ENCODE peak calls at places on chromosomes 1 and 21, in six cellular contexts. One of them, this sample, is unnamed.

GRCh38 chr1:224644553-224645154 is 28.5 kb downstream of the CNIH3 start:
- DNase-seq in EH: peak; percentile 53
- DNase-seq in transverse colon: peak; percentile 52
- DNase-seq in stimulated activated naive CD8-positive, alpha-beta T cell treated with anti-CD3 and anti-CD28 coated beads, Interleukin-15, amount 100 ng/mL, for 72 hours: peak; percentile 59
- DNase-seq in NCI-H1105 treated with DMSO at 0.1 percent for 48 hours: peak; percentile 58
- DNase-seq in cardiac muscle cell: peak; percentile 66
- DNase-seq in this sample: peak; percentile 30

GRCh38 chr1:171715813-171716251 is 26.0 kb downstream of the VAMP4 start:
- DNase-seq in EH: peak; percentile 37
- DNase-seq in transverse colon: no peak
- DNase-seq in stimulated activated naive CD8-positive, alpha-beta T cell treated with anti-CD3 and anti-CD28 coated beads, Interleukin-15, amount 100 ng/mL, for 72 hours: no peak
- DNase-seq in NCI-H1105 treated with DMSO at 0.1 percent for 48 hours: no peak
- DNase-seq in cardiac muscle cell: peak; percentile 1
- DNase-seq in this sample: no peak

GRCh38 chr1:94669213-94669612 is 127.7 kb upstream of the F3 start:
- DNase-seq in EH: peak; percentile 44
- DNase-seq in transverse colon: no peak
- DNase-seq in stimulated activated naive CD8-positive, alpha-beta T cell treated with anti-CD3 and anti-CD28 coated beads, Interleukin-15, amount 100 ng/mL, for 72 hours: no peak
- DNase-seq in NCI-H1105 treated with DMSO at 0.1 percent for 48 hours: no peak
- DNase-seq in cardiac muscle cell: no peak
- DNase-seq in this sample: no peak

GRCh38 chr1:16286122-16286521 is 49.1 kb upstream of the CPLANE2 start:
- DNase-seq in EH: peak; percentile 47
- DNase-seq in transverse colon: no peak
- DNase-seq in stimulated activated naive CD8-positive, alpha-beta T cell treated with anti-CD3 and anti-CD28 coated beads, Interleukin-15, amount 100 ng/mL, for 72 hours: no peak
- DNase-seq in NCI-H1105 treated with DMSO at 0.1 percent for 48 hours: no peak
- DNase-seq in cardiac muscle cell: no peak
- DNase-seq in this sample: no peak

GRCh38 chr1:91450260-91450659 is 45.6 kb upstream of the HFM1 start:
- DNase-seq in EH: peak; percentile 71
- DNase-seq in transverse colon: no peak
- DNase-seq in stimulated activated naive CD8-positive, alpha-beta T cell treated with anti-CD3 and anti-CD28 coated beads, Interleukin-15, amount 100 ng/mL, for 72 hours: no peak
- DNase-seq in NCI-H1105 treated with DMSO at 0.1 percent for 48 hours: no peak
- DNase-seq in cardiac muscle cell: no peak
- DNase-seq in this sample: no peak

GRCh38 chr1:218775476-218776170 is 398.1 kb upstream of the LYPLAL1 start:
- DNase-seq in EH: no peak
- DNase-seq in transverse colon: no peak
- DNase-seq in stimulated activated naive CD8-positive, alpha-beta T cell treated with anti-CD3 and anti-CD28 coated beads, Interleukin-15, amount 100 ng/mL, for 72 hours: no peak
- DNase-seq in NCI-H1105 treated with DMSO at 0.1 percent for 48 hours: no peak
- DNase-seq in cardiac muscle cell: peak; percentile 72
- DNase-seq in this sample: no peak

GRCh38 chr1:5286244-5286643 is 631.8 kb downstream of the AJAP1 start:
- DNase-seq in EH: no peak
- DNase-seq in transverse colon: no peak
- DNase-seq in stimulated activated naive CD8-positive, alpha-beta T cell treated with anti-CD3 and anti-CD28 coated beads, Interleukin-15, amount 100 ng/mL, for 72 hours: no peak
- DNase-seq in NCI-H1105 treated with DMSO at 0.1 percent for 48 hours: no peak
- DNase-seq in cardiac muscle cell: no peak
- DNase-seq in this sample: no peak

GRCh38 chr1:17243274-17243673 is 5.6 kb upstream of the PADI3 start:
- DNase-seq in EH: no peak
- DNase-seq in transverse colon: no peak
- DNase-seq in stimulated activated naive CD8-positive, alpha-beta T cell treated with anti-CD3 and anti-CD28 coated beads, Interleukin-15, amount 100 ng/mL, for 72 hours: no peak
- DNase-seq in NCI-H1105 treated with DMSO at 0.1 percent for 48 hours: no peak
- DNase-seq in cardiac muscle cell: no peak
- DNase-seq in this sample: no peak

GRCh38 chr1:18249691-18250090 is 142.1 kb downstream of the IGSF21 start:
- DNase-seq in EH: no peak
- DNase-seq in transverse colon: no peak
- DNase-seq in stimulated activated naive CD8-positive, alpha-beta T cell treated with anti-CD3 and anti-CD28 coated beads, Interleukin-15, amount 100 ng/mL, for 72 hours: no peak
- DNase-seq in NCI-H1105 treated with DMSO at 0.1 percent for 48 hours: no peak
- DNase-seq in cardiac muscle cell: no peak
- DNase-seq in this sample: no peak

GRCh38 chr21:35529141-35529863 is 480.2 kb upstream of the RUNX1 start:
- DNase-seq in EH: peak; percentile 47
- DNase-seq in transverse colon: no peak
- DNase-seq in stimulated activated naive CD8-positive, alpha-beta T cell treated with anti-CD3 and anti-CD28 coated beads, Interleukin-15, amount 100 ng/mL, for 72 hours: peak; percentile 34
- DNase-seq in NCI-H1105 treated with DMSO at 0.1 percent for 48 hours: no peak
- DNase-seq in cardiac muscle cell: no peak
- DNase-seq in this sample: no peak

GRCh38 chr1:58922302-58923089 is 138.6 kb upstream of the JUN start:
- DNase-seq in EH: peak; percentile 59
- DNase-seq in transverse colon: peak; percentile 90
- DNase-seq in stimulated activated naive CD8-positive, alpha-beta T cell treated with anti-CD3 and anti-CD28 coated beads, Interleukin-15, amount 100 ng/mL, for 72 hours: peak; percentile 86
- DNase-seq in NCI-H1105 treated with DMSO at 0.1 percent for 48 hours: no peak
- DNase-seq in cardiac muscle cell: peak; percentile 43
- DNase-seq in this sample: peak; percentile 31

GRCh38 chr1:97243973-97244560 is 522.5 kb downstream of the PTBP2 start:
- DNase-seq in EH: peak; percentile 48
- DNase-seq in transverse colon: no peak
- DNase-seq in stimulated activated naive CD8-positive, alpha-beta T cell treated with anti-CD3 and anti-CD28 coated beads, Interleukin-15, amount 100 ng/mL, for 72 hours: no peak
- DNase-seq in NCI-H1105 treated with DMSO at 0.1 percent for 48 hours: peak; percentile 58
- DNase-seq in cardiac muscle cell: peak; percentile 34
- DNase-seq in this sample: no peak

GRCh38 chr1:11721301-11721700 is 14.6 kb upstream of the AGTRAP start:
- DNase-seq in EH: no peak
- DNase-seq in transverse colon: no peak
- DNase-seq in stimulated activated naive CD8-positive, alpha-beta T cell treated with anti-CD3 and anti-CD28 coated beads, Interleukin-15, amount 100 ng/mL, for 72 hours: no peak
- DNase-seq in NCI-H1105 treated with DMSO at 0.1 percent for 48 hours: no peak
- DNase-seq in cardiac muscle cell: no peak
- DNase-seq in this sample: no peak

GRCh38 chr1:234433563-234434285 is 45.3 kb downstream of the TARBP1 start:
- DNase-seq in EH: peak; percentile 66
- DNase-seq in transverse colon: no peak
- DNase-seq in stimulated activated naive CD8-positive, alpha-beta T cell treated with anti-CD3 and anti-CD28 coated beads, Interleukin-15, amount 100 ng/mL, for 72 hours: no peak
- DNase-seq in NCI-H1105 treated with DMSO at 0.1 percent for 48 hours: no peak
- DNase-seq in cardiac muscle cell: no peak
- DNase-seq in this sample: no peak

GRCh38 chr1:173330149-173330951 is 123.2 kb upstream of the TNFSF4 start:
- DNase-seq in EH: peak; percentile 77
- DNase-seq in transverse colon: no peak
- DNase-seq in stimulated activated naive CD8-positive, alpha-beta T cell treated with anti-CD3 and anti-CD28 coated beads, Interleukin-15, amount 100 ng/mL, for 72 hours: no peak
- DNase-seq in NCI-H1105 treated with DMSO at 0.1 percent for 48 hours: no peak
- DNase-seq in cardiac muscle cell: no peak
- DNase-seq in this sample: no peak

GRCh38 chr1:27833470-27833869 is 2.9 kb downstream of the PPP1R8 start:
- DNase-seq in EH: no peak
- DNase-seq in transverse colon: no peak
- DNase-seq in stimulated activated naive CD8-positive, alpha-beta T cell treated with anti-CD3 and anti-CD28 coated beads, Interleukin-15, amount 100 ng/mL, for 72 hours: no peak
- DNase-seq in NCI-H1105 treated with DMSO at 0.1 percent for 48 hours: no peak
- DNase-seq in cardiac muscle cell: no peak
- DNase-seq in this sample: no peak

GRCh38 chr1:3352084-3352951 is 102.1 kb upstream of the ARHGEF16 start:
- DNase-seq in EH: peak; percentile 84
- DNase-seq in transverse colon: peak; percentile 39
- DNase-seq in stimulated activated naive CD8-positive, alpha-beta T cell treated with anti-CD3 and anti-CD28 coated beads, Interleukin-15, amount 100 ng/mL, for 72 hours: no peak
- DNase-seq in NCI-H1105 treated with DMSO at 0.1 percent for 48 hours: no peak
- DNase-seq in cardiac muscle cell: peak; percentile 77
- DNase-seq in this sample: no peak

GRCh38 chr1:239025223-239025622 is 361.1 kb upstream of the CHRM3 start:
- DNase-seq in EH: no peak
- DNase-seq in transverse colon: no peak
- DNase-seq in stimulated activated naive CD8-positive, alpha-beta T cell treated with anti-CD3 and anti-CD28 coated beads, Interleukin-15, amount 100 ng/mL, for 72 hours: no peak
- DNase-seq in NCI-H1105 treated with DMSO at 0.1 percent for 48 hours: no peak
- DNase-seq in cardiac muscle cell: no peak
- DNase-seq in this sample: peak; percentile 1

GRCh38 chr1:6331543-6332246 is 61.9 kb downstream of the ACOT7 start:
- DNase-seq in EH: no peak
- DNase-seq in transverse colon: peak; percentile 39
- DNase-seq in stimulated activated naive CD8-positive, alpha-beta T cell treated with anti-CD3 and anti-CD28 coated beads, Interleukin-15, amount 100 ng/mL, for 72 hours: no peak
- DNase-seq in NCI-H1105 treated with DMSO at 0.1 percent for 48 hours: no peak
- DNase-seq in cardiac muscle cell: no peak
- DNase-seq in this sample: no peak

GRCh38 chr1:186620951-186621350 is 59.3 kb downstream of the PTGS2 start:
- DNase-seq in EH: peak; percentile 92
- DNase-seq in transverse colon: no peak
- DNase-seq in stimulated activated naive CD8-positive, alpha-beta T cell treated with anti-CD3 and anti-CD28 coated beads, Interleukin-15, amount 100 ng/mL, for 72 hours: peak; percentile 38
- DNase-seq in NCI-H1105 treated with DMSO at 0.1 percent for 48 hours: no peak
- DNase-seq in cardiac muscle cell: no peak
- DNase-seq in this sample: no peak

GRCh38 chr1:240737268-240737667 is 125.3 kb upstream of the GREM2 start:
- DNase-seq in EH: peak; percentile 46
- DNase-seq in transverse colon: no peak
- DNase-seq in stimulated activated naive CD8-positive, alpha-beta T cell treated with anti-CD3 and anti-CD28 coated beads, Interleukin-15, amount 100 ng/mL, for 72 hours: no peak
- DNase-seq in NCI-H1105 treated with DMSO at 0.1 percent for 48 hours: no peak
- DNase-seq in cardiac muscle cell: no peak
- DNase-seq in this sample: no peak

GRCh38 chr1:157407917-157408525 is 144.3 kb downstream of the FCRL5 start:
- DNase-seq in EH: no peak
- DNase-seq in transverse colon: no peak
- DNase-seq in stimulated activated naive CD8-positive, alpha-beta T cell treated with anti-CD3 and anti-CD28 coated beads, Interleukin-15, amount 100 ng/mL, for 72 hours: no peak
- DNase-seq in NCI-H1105 treated with DMSO at 0.1 percent for 48 hours: no peak
- DNase-seq in cardiac muscle cell: no peak
- DNase-seq in this sample: no peak

GRCh38 chr1:95246511-95246910 is 12.5 kb downstream of the RWDD3 start:
- DNase-seq in EH: no peak
- DNase-seq in transverse colon: no peak
- DNase-seq in stimulated activated naive CD8-positive, alpha-beta T cell treated with anti-CD3 and anti-CD28 coated beads, Interleukin-15, amount 100 ng/mL, for 72 hours: no peak
- DNase-seq in NCI-H1105 treated with DMSO at 0.1 percent for 48 hours: no peak
- DNase-seq in cardiac muscle cell: no peak
- DNase-seq in this sample: no peak

GRCh38 chr1:68384321-68384813 is 65.4 kb downstream of the RPE65 start:
- DNase-seq in EH: peak; percentile 100
- DNase-seq in transverse colon: no peak
- DNase-seq in stimulated activated naive CD8-positive, alpha-beta T cell treated with anti-CD3 and anti-CD28 coated beads, Interleukin-15, amount 100 ng/mL, for 72 hours: no peak
- DNase-seq in NCI-H1105 treated with DMSO at 0.1 percent for 48 hours: no peak
- DNase-seq in cardiac muscle cell: no peak
- DNase-seq in this sample: no peak

GRCh38 chr1:167683641-167684502 is 37.9 kb upstream of the MPZL1 start:
- DNase-seq in EH: peak; percentile 72
- DNase-seq in transverse colon: no peak
- DNase-seq in stimulated activated naive CD8-positive, alpha-beta T cell treated with anti-CD3 and anti-CD28 coated beads, Interleukin-15, amount 100 ng/mL, for 72 hours: no peak
- DNase-seq in NCI-H1105 treated with DMSO at 0.1 percent for 48 hours: no peak
- DNase-seq in cardiac muscle cell: peak; percentile 92
- DNase-seq in this sample: no peak

GRCh38 chr1:21932127-21932526 is 5.0 kb downstream of the HSPG2 start:
- DNase-seq in EH: peak; percentile 80
- DNase-seq in transverse colon: no peak
- DNase-seq in stimulated activated naive CD8-positive, alpha-beta T cell treated with anti-CD3 and anti-CD28 coated beads, Interleukin-15, amount 100 ng/mL, for 72 hours: no peak
- DNase-seq in NCI-H1105 treated with DMSO at 0.1 percent for 48 hours: no peak
- DNase-seq in cardiac muscle cell: no peak
- DNase-seq in this sample: no peak

GRCh38 chr1:152050886-152051764 is 14.3 kb upstream of the S100A11 start:
- DNase-seq in EH: peak; percentile 57
- DNase-seq in transverse colon: no peak
- DNase-seq in stimulated activated naive CD8-positive, alpha-beta T cell treated with anti-CD3 and anti-CD28 coated beads, Interleukin-15, amount 100 ng/mL, for 72 hours: no peak
- DNase-seq in NCI-H1105 treated with DMSO at 0.1 percent for 48 hours: no peak
- DNase-seq in cardiac muscle cell: no peak
- DNase-seq in this sample: no peak

GRCh38 chr1:112196731-112197130 is 199.3 kb upstream of the CTTNBP2NL start:
- DNase-seq in EH: no peak
- DNase-seq in transverse colon: no peak
- DNase-seq in stimulated activated naive CD8-positive, alpha-beta T cell treated with anti-CD3 and anti-CD28 coated beads, Interleukin-15, amount 100 ng/mL, for 72 hours: no peak
- DNase-seq in NCI-H1105 treated with DMSO at 0.1 percent for 48 hours: no peak
- DNase-seq in cardiac muscle cell: no peak
- DNase-seq in this sample: no peak

GRCh38 chr1:156337052-156337887 is 822 bp downstream of the CCT3 start:
- DNase-seq in EH: peak; percentile 11
- DNase-seq in transverse colon: no peak
- DNase-seq in stimulated activated naive CD8-positive, alpha-beta T cell treated with anti-CD3 and anti-CD28 coated beads, Interleukin-15, amount 100 ng/mL, for 72 hours: no peak
- DNase-seq in NCI-H1105 treated with DMSO at 0.1 percent for 48 hours: no peak
- DNase-seq in cardiac muscle cell: no peak
- DNase-seq in this sample: no peak

GRCh38 chr1:112714313-112715263 is 544 bp downstream of the PPM1J start:
- DNase-seq in EH: peak; percentile 19
- DNase-seq in transverse colon: no peak
- DNase-seq in stimulated activated naive CD8-positive, alpha-beta T cell treated with anti-CD3 and anti-CD28 coated beads, Interleukin-15, amount 100 ng/mL, for 72 hours: peak; percentile 42
- DNase-seq in NCI-H1105 treated with DMSO at 0.1 percent for 48 hours: no peak
- DNase-seq in cardiac muscle cell: no peak
- DNase-seq in this sample: no peak

GRCh38 chr1:245682638-245683376 is 528.0 kb downstream of the KIF26B start:
- DNase-seq in EH: peak; percentile 35
- DNase-seq in transverse colon: no peak
- DNase-seq in stimulated activated naive CD8-positive, alpha-beta T cell treated with anti-CD3 and anti-CD28 coated beads, Interleukin-15, amount 100 ng/mL, for 72 hours: no peak
- DNase-seq in NCI-H1105 treated with DMSO at 0.1 percent for 48 hours: no peak
- DNase-seq in cardiac muscle cell: no peak
- DNase-seq in this sample: no peak

GRCh38 chr1:201660931-201661822 is 122.2 kb downstream of the NAV1 start:
- DNase-seq in EH: peak; percentile 34
- DNase-seq in transverse colon: no peak
- DNase-seq in stimulated activated naive CD8-positive, alpha-beta T cell treated with anti-CD3 and anti-CD28 coated beads, Interleukin-15, amount 100 ng/mL, for 72 hours: no peak
- DNase-seq in NCI-H1105 treated with DMSO at 0.1 percent for 48 hours: no peak
- DNase-seq in cardiac muscle cell: peak; percentile 34
- DNase-seq in this sample: no peak

GRCh38 chr1:180906511-180906910 is 6.2 kb upstream of the KIAA1614 start:
- DNase-seq in EH: no peak
- DNase-seq in transverse colon: no peak
- DNase-seq in stimulated activated naive CD8-positive, alpha-beta T cell treated with anti-CD3 and anti-CD28 coated beads, Interleukin-15, amount 100 ng/mL, for 72 hours: peak; percentile 7
- DNase-seq in NCI-H1105 treated with DMSO at 0.1 percent for 48 hours: no peak
- DNase-seq in cardiac muscle cell: no peak
- DNase-seq in this sample: no peak

GRCh38 chr1:46399307-46399706 is 5.2 kb downstream of the FAAH start:
- DNase-seq in EH: no peak
- DNase-seq in transverse colon: no peak
- DNase-seq in stimulated activated naive CD8-positive, alpha-beta T cell treated with anti-CD3 and anti-CD28 coated beads, Interleukin-15, amount 100 ng/mL, for 72 hours: no peak
- DNase-seq in NCI-H1105 treated with DMSO at 0.1 percent for 48 hours: no peak
- DNase-seq in cardiac muscle cell: peak; percentile 45
- DNase-seq in this sample: no peak

GRCh38 chr1:151501474-151501873 is 9.7 kb upstream of the CGN start:
- DNase-seq in EH: no peak
- DNase-seq in transverse colon: peak; percentile 18
- DNase-seq in stimulated activated naive CD8-positive, alpha-beta T cell treated with anti-CD3 and anti-CD28 coated beads, Interleukin-15, amount 100 ng/mL, for 72 hours: no peak
- DNase-seq in NCI-H1105 treated with DMSO at 0.1 percent for 48 hours: no peak
- DNase-seq in cardiac muscle cell: no peak
- DNase-seq in this sample: no peak

This sample was measured in stimulated activated naive B cell treated with anti-CD40 and anti-IgM and Interleukin-4, amounts not matched to agents 10 μg/mL and 1 μg/mL and 100 μg/mL, for 72 hours.